ENCODE peak calls at places on chromosomes 12 and 14, in ten cellular contexts. H, K, C, O, J, P, T, U, E and D are unnamed samples.

GRCh38 chr14:105098316-105098715 is 33.1 kb upstream of the GPR132 start:
- DNase-seq in H (no peak), K (no peak), C (no peak), O (no peak), J (no peak), P (no peak), T (no peak), U (no peak), E (no peak), D (no peak)

GRCh38 chr12:120836119-120836684 is 68.0 kb downstream of the SPPL3 start:
- DNase-seq in H (no peak), K (no peak), C (no peak), O (no peak), J (no peak), P (no peak), T (no peak), U (no peak), E (no peak), D (no peak)

GRCh38 chr14:56124296-56124695 is 6.1 kb downstream of the PELI2 start:
- DNase-seq in H (peak; percentile 42), K (no peak), C (no peak), O (no peak), J (no peak), P (no peak), T (no peak), U (no peak), E (no peak), D (no peak)

GRCh38 chr14:102923920-102924486 is 1.5 kb downstream of the AMN start:
- DNase-seq in H (no peak), K (no peak), C (no peak), O (no peak), J (no peak), P (no peak), T (no peak), U (no peak), E (no peak), D (no peak)

GRCh38 chr14:74584966-74585365 is 27.1 kb downstream of the LTBP2 start:
- DNase-seq in H (no peak), K (no peak), C (no peak), O (no peak), J (no peak), P (no peak), T (no peak), U (no peak), E (no peak), D (no peak)

GRCh38 chr12:87439990-87440827 is 589.0 kb downstream of the C12orf50 start:
- DNase-seq in H (peak; percentile 91), K (no peak), C (no peak), O (no peak), J (no peak), P (no peak), T (peak; percentile 93), U (peak; percentile 48), E (no peak), D (peak; percentile 96)

GRCh38 chr12:25813843-25814242 is 144.6 kb upstream of the RASSF8 start:
- DNase-seq in H (no peak), K (no peak), C (no peak), O (no peak), J (no peak), P (no peak), T (no peak), U (no peak), E (no peak), D (no peak)

GRCh38 chr14:69985456-69985855 is 106.2 kb downstream of the SMOC1 start:
- DNase-seq in H (peak; percentile 58), K (no peak), C (no peak), O (no peak), J (no peak), P (no peak), T (peak; percentile 51), U (peak; percentile 81), E (no peak), D (peak; percentile 88)

GRCh38 chr12:28171356-28172060 is 18.7 kb upstream of the CCDC91 start:
- DNase-seq in H (no peak), K (no peak), C (no peak), O (no peak), J (no peak), P (no peak), T (no peak), U (no peak), E (no peak), D (no peak)

GRCh38 chr14:67955241-67955640 is 135.7 kb downstream of the RAD51B start:
- DNase-seq in H (no peak), K (no peak), C (no peak), O (no peak), J (no peak), P (no peak), T (no peak), U (no peak), E (no peak), D (peak; percentile 26)

GRCh38 chr12:80491176-80491575 is 47.1 kb downstream of the PTPRQ start:
- DNase-seq in H (no peak), K (no peak), C (no peak), O (no peak), J (no peak), P (no peak), T (no peak), U (no peak), E (no peak), D (no peak)

GRCh38 chr14:79836577-79836976 is 374.7 kb downstream of the DIO2 start:
- DNase-seq in H (no peak), K (no peak), C (no peak), O (no peak), J (no peak), P (no peak), T (no peak), U (no peak), E (no peak), D (peak; percentile 9)

GRCh38 chr12:104215638-104216297 is at the start of gene TXNRD1:
- DNase-seq in H (no peak), K (peak; percentile 84), C (peak; percentile 69), O (peak; percentile 32), J (peak; percentile 72), P (peak; percentile 87), T (peak; percentile 83), U (peak; percentile 92), E (peak; percentile 87), D (peak; percentile 85)

GRCh38 chr12:39931231-39931630 is 174.7 kb downstream of the SLC2A13 start:
- DNase-seq in H (no peak), K (no peak), C (no peak), O (no peak), J (no peak), P (no peak), T (no peak), U (no peak), E (no peak), D (no peak)

GRCh38 chr12:27970981-27971489 is 1.5 kb downstream of the PTHLH start:
- DNase-seq in H (no peak), K (no peak), C (no peak), O (no peak), J (no peak), P (peak; percentile 14), T (no peak), U (no peak), E (no peak), D (no peak)

GRCh38 chr12:28015165-28015564 is 42.6 kb upstream of the PTHLH start:
- DNase-seq in H (no peak), K (no peak), C (no peak), O (no peak), J (no peak), P (no peak), T (no peak), U (no peak), E (no peak), D (no peak)

GRCh38 chr12:15278816-15279658 is 43.3 kb upstream of the PTPRO start:
- DNase-seq in H (no peak), K (peak; percentile 19), C (no peak), O (no peak), J (no peak), P (no peak), T (peak; percentile 81), U (peak; percentile 46), E (peak; percentile 83), D (peak; percentile 85)

GRCh38 chr14:95258156-95258555 is 61.6 kb downstream of the CLMN start:
- DNase-seq in H (no peak), K (no peak), C (no peak), O (no peak), J (no peak), P (no peak), T (no peak), U (no peak), E (no peak), D (no peak)

GRCh38 chr14:53509227-53509822 is 356.2 kb upstream of the DDHD1 start:
- DNase-seq in H (peak; percentile 75), K (no peak), C (no peak), O (peak; percentile 14), J (no peak), P (peak; percentile 88), T (peak; percentile 8), U (no peak), E (peak; percentile 64), D (peak; percentile 34)

GRCh38 chr12:68483592-68484373 is 126.9 kb upstream of the RAP1B start:
- DNase-seq in H (peak; percentile 64), K (no peak), C (no peak), O (no peak), J (no peak), P (no peak), T (peak; percentile 70), U (no peak), E (no peak), D (peak; percentile 83)

GRCh38 chr12:1881936-1882335 is 36.5 kb downstream of the CACNA2D4 start:
- DNase-seq in H (no peak), K (no peak), C (no peak), O (no peak), J (no peak), P (no peak), T (no peak), U (no peak), E (no peak), D (no peak)

GRCh38 chr14:103539056-103539825 is 10.2 kb downstream of the TRMT61A start:
- DNase-seq in H (no peak), K (no peak), C (no peak), O (no peak), J (no peak), P (no peak), T (no peak), U (no peak), E (no peak), D (no peak)

GRCh38 chr14:105415481-105416428 is 3.9 kb upstream of the MTA1 start:
- DNase-seq in H (no peak), K (no peak), C (no peak), O (no peak), J (no peak), P (no peak), T (no peak), U (no peak), E (no peak), D (no peak)

GRCh38 chr12:120529641-120530314 is 820 bp upstream of the COQ5 start:
- DNase-seq in H (peak; percentile 61), K (no peak), C (no peak), O (no peak), J (no peak), P (peak; percentile 55), T (peak; percentile 50), U (no peak), E (no peak), D (peak; percentile 63)

GRCh38 chr14:20878695-20879094 is 12.5 kb upstream of the RNASE3 start:
- DNase-seq in H (no peak), K (no peak), C (no peak), O (no peak), J (no peak), P (no peak), T (no peak), U (no peak), E (no peak), D (no peak)

GRCh38 chr12:104057771-104058197 is 6.5 kb upstream of the HCFC2 start:
- DNase-seq in H (peak; percentile 61), K (no peak), C (no peak), O (no peak), J (no peak), P (peak; percentile 22), T (peak; percentile 51), U (no peak), E (no peak), D (no peak)

GRCh38 chr12:67765969-67766368 is 117.4 kb downstream of the DYRK2 start:
- DNase-seq in H (no peak), K (no peak), C (no peak), O (no peak), J (no peak), P (no peak), T (no peak), U (no peak), E (no peak), D (no peak)

GRCh38 chr12:59459966-59460365 is 135.9 kb upstream of the SLC16A7 start:
- DNase-seq in H (peak; percentile 61), K (no peak), C (no peak), O (no peak), J (no peak), P (no peak), T (peak; percentile 40), U (no peak), E (no peak), D (peak; percentile 75)